ENCODE peak calls at places on chromosomes 13 and 19, in nine cellular contexts. P, N, W, L, H, Y, U, M and F are unnamed samples.

GRCh38 chr13:108558489-108558888 is 70.9 kb upstream of the MYO16 start:
- DNase-seq in N (no peak), U (no peak), M (no peak), H (no peak), Y (no peak), P (no peak), W (no peak), L (no peak), F (no peak)

GRCh38 chr19:55692681-55693081 is 17.7 kb downstream of the EPN1 start:
- DNase-seq in W (no peak), L (peak; percentile 62), Y (no peak), U (no peak), M (no peak), P (no peak), N (no peak), H (peak; percentile 75), F (no peak)

GRCh38 chr13:85771856-85772255 is 27.4 kb downstream of the SLITRK6 start:
- DNase-seq in L (no peak), H (no peak), W (no peak), N (no peak), P (no peak), Y (no peak), M (no peak), U (no peak), F (no peak)

GRCh38 chr13:98509271-98510155 is 67.4 kb downstream of the STK24 start:
- DNase-seq in P (peak; percentile 78), U (no peak), H (no peak), L (peak; percentile 81), Y (no peak), W (no peak), N (no peak), M (no peak), F (no peak)

GRCh38 chr13:106987435-106987800 is 419.5 kb upstream of the ARGLU1 start:
- DNase-seq in W (no peak), H (no peak), Y (no peak), L (no peak), M (no peak), P (no peak), U (no peak), N (no peak), F (no peak)

GRCh38 chr13:73602295-73602694 is 531.9 kb downstream of the KLF12 start:
- DNase-seq in P (no peak), N (no peak), U (no peak), M (no peak), Y (no peak), W (no peak), L (no peak), H (no peak), F (no peak)

GRCh38 chr13:75226755-75227435 is 255.1 kb downstream of the TBC1D4 start:
- DNase-seq in L (no peak), W (no peak), N (no peak), P (no peak), Y (no peak), H (no peak), M (no peak), U (no peak), F (no peak)

GRCh38 chr13:90445179-90445578 is 902.3 kb upstream of the MIR17HG start:
- DNase-seq in Y (no peak), M (no peak), L (no peak), H (peak; percentile 67), W (peak; percentile 38), N (no peak), P (no peak), U (no peak), F (no peak)

GRCh38 chr19:43678512-43678911 is 8.5 kb upstream of the PLAUR start:
- DNase-seq in M (no peak), Y (no peak), U (no peak), H (no peak), L (no peak), N (no peak), W (no peak), P (no peak), F (no peak)

GRCh38 chr19:40461669-40462221 is 3.8 kb downstream of the BLVRB start:
- DNase-seq in Y (no peak), H (no peak), W (no peak), P (no peak), L (no peak), U (no peak), M (peak; percentile 40), N (no peak), F (no peak)

GRCh38 chr13:33069365-33069764 is 53.1 kb downstream of the KL start:
- DNase-seq in M (no peak), H (no peak), W (no peak), N (no peak), L (no peak), Y (no peak), U (no peak), P (peak; percentile 27), F (no peak)

GRCh38 chr13:44382635-44383145 is 9.1 kb downstream of the SERP2 start:
- DNase-seq in L (no peak), Y (no peak), N (no peak), P (no peak), M (no peak), W (no peak), H (no peak), U (no peak), F (no peak)

GRCh38 chr13:79423801-79424642 is 18.0 kb upstream of the RBM26 start:
- DNase-seq in P (no peak), H (no peak), W (no peak), N (no peak), L (no peak), U (no peak), Y (peak; percentile 35), M (no peak), F (no peak)

GRCh38 chr13:30346159-30346788 is 38.9 kb upstream of the KATNAL1 start:
- DNase-seq in M (peak; percentile 44), L (no peak), N (no peak), U (no peak), H (no peak), Y (peak; percentile 79), P (peak; percentile 34), W (no peak), F (no peak)

GRCh38 chr13:83882626-83882959 is 319 bp upstream of the SLITRK1 start:
- DNase-seq in U (no peak), N (no peak), M (no peak), H (no peak), L (no peak), P (no peak), Y (no peak), W (no peak), F (no peak)

GRCh38 chr13:67299072-67299635 is 69.0 kb upstream of the PCDH9 start:
- DNase-seq in Y (no peak), W (no peak), N (no peak), U (no peak), H (no peak), L (no peak), M (no peak), P (no peak), F (no peak)

GRCh38 chr19:45446295-45446694 is 21.5 kb upstream of the FOSB start:
- DNase-seq in N (no peak), W (no peak), Y (no peak), P (no peak), U (no peak), M (no peak), H (no peak), L (no peak), F (no peak)

GRCh38 chr13:72990883-72991282 is 67.9 kb upstream of the KLF5 start:
- DNase-seq in H (no peak), N (no peak), L (no peak), W (no peak), Y (no peak), M (no peak), U (no peak), P (no peak), F (no peak)

GRCh38 chr19:10747674-10748073 is 29.8 kb downstream of the DNM2 start:
- DNase-seq in M (no peak), N (no peak), P (peak; percentile 75), Y (no peak), U (no peak), W (no peak), H (no peak), L (no peak), F (no peak)
- H3K4me1 ChIP-seq in M (peaks cover 10% of the 10 kb centered on the region), N (peaks cover 79% of the 10 kb centered on the region), P (peaks cover 61% of the 10 kb centered on the region), Y (peaks cover 14% of the 10 kb centered on the region), U (peaks cover 20% of the 10 kb centered on the region), W (no peaks in the 10 kb centered on the region), H (no peaks in the 10 kb centered on the region), L (no peaks in the 10 kb centered on the region), F (peaks cover 3% of the 10 kb centered on the region)

GRCh38 chr19:1266116-1266817 is 2.9 kb upstream of the CIRBP start:
- DNase-seq in W (peak; percentile 87), L (peak; percentile 94), M (no peak), U (no peak), Y (peak; percentile 70), N (peak; percentile 92), H (peak; percentile 96), P (peak; percentile 95), F (no peak)

GRCh38 chr19:1268392-1269064 is 604 bp upstream of the CIRBP start:
- DNase-seq in U (no peak), W (no peak), M (no peak), P (no peak), H (no peak), Y (no peak), N (no peak), L (peak; percentile 78), F (no peak)

GRCh38 chr19:1265611-1266115 is 3.5 kb upstream of the CIRBP start:
- DNase-seq in N (peak; percentile 95), L (peak; percentile 95), P (peak; percentile 64), W (no peak), H (peak; percentile 94), Y (no peak), M (no peak), U (no peak), F (no peak)

GRCh38 chr19:1267441-1268391 is 1.4 kb upstream of the CIRBP start:
- DNase-seq in L (peak; percentile 77), H (no peak), M (no peak), Y (no peak), U (no peak), N (no peak), P (no peak), W (no peak), F (no peak)

GRCh38 chr19:1266818-1267440 is 2.2 kb upstream of the CIRBP start:
- DNase-seq in L (peak; percentile 88), H (peak; percentile 95), W (peak; percentile 73), N (no peak), P (peak; percentile 86), U (no peak), M (no peak), Y (peak; percentile 82), F (no peak)
- H3K4me1 ChIP-seq in L (peaks cover 7% of the 10 kb centered on the region), H (no peaks in the 10 kb centered on the region), W (peaks cover 4% of the 10 kb centered on the region), N (peaks cover 91% of the 10 kb centered on the region), P (peaks cover 50% of the 10 kb centered on the region), U (peaks cover 71% of the 10 kb centered on the region), M (peaks cover 48% of the 10 kb centered on the region), Y (peaks cover 47% of the 10 kb centered on the region), F (peaks cover 20% of the 10 kb centered on the region)

DNA sequence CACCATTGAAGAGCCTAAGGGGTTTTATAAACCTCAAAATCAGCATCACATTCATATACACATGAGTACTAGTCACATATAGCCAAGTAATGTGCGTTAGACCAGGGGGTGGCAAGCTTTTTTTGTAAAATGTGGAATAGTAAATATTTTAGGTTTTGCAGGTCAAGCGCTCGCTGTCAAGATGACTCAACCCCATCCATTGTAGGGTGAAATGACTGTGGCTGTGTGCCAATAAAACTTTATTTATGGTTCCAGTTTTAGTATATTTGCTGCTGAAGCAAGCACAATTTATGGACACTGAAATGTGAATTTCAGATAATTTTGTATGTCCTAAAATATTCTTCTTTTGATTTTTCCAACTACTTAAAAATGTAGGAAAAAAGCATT is 21.6 kb downstream of the RFX2 start:
- DNase-seq in P (no peak), Y (no peak), W (no peak), U (no peak), N (no peak), L (no peak), H (no peak), M (no peak), F (no peak)
- H3K4me1 ChIP-seq in P (peaks cover 4% of the 10 kb centered on the region), Y (peaks cover 10% of the 10 kb centered on the region), W (no peaks in the 10 kb centered on the region), U (peaks cover 27% of the 10 kb centered on the region), N (peaks cover 66% of the 10 kb centered on the region), L (no peaks in the 10 kb centered on the region), H (no peaks in the 10 kb centered on the region), M (no peaks in the 10 kb centered on the region), F (peaks cover 2% of the 10 kb centered on the region)

GRCh38 chr19:20051841-20052768 is 12.8 kb upstream of the ZNF682 start:
- DNase-seq in U (peak; percentile 84), M (peak; percentile 97), Y (peak; percentile 43), H (peak; percentile 97), L (peak; percentile 98), N (peak; percentile 96), W (peak; percentile 100), P (peak; percentile 93), F (peak; percentile 99)
- H3K4me1 ChIP-seq in U (no peaks in the 10 kb centered on the region), M (no peaks in the 10 kb centered on the region), Y (peaks cover 8% of the 10 kb centered on the region), H (no peaks in the 10 kb centered on the region), L (no peaks in the 10 kb centered on the region), N (peaks cover 7% of the 10 kb centered on the region), W (no peaks in the 10 kb centered on the region), P (no peaks in the 10 kb centered on the region), F (no peaks in the 10 kb centered on the region)